ENCODE peak calls at places on chromosomes 6 and 20, in five cellular contexts. One of them, this sample, is unnamed.

GRCh38 chr6:105522626-105523322 is 119.9 kb upstream of the PREP start:
- DNase-seq in caudate nucleus: no peak
- DNase-seq in naive thymus-derived CD8-positive, alpha-beta T cell: no peak
- DNase-seq in astrocyte: peak
- DNase-seq in small intestine: no peak
- DNase-seq in this sample: no peak

GRCh38 chr6:121614115-121614514 is 178.7 kb downstream of the GJA1 start:
- DNase-seq in caudate nucleus: no peak
- DNase-seq in naive thymus-derived CD8-positive, alpha-beta T cell: no peak
- DNase-seq in astrocyte: no peak
- DNase-seq in small intestine: no peak
- DNase-seq in this sample: no peak

GRCh38 chr6:21468487-21468886 is 125.1 kb upstream of the SOX4 start:
- DNase-seq in caudate nucleus: no peak
- DNase-seq in naive thymus-derived CD8-positive, alpha-beta T cell: no peak
- DNase-seq in astrocyte: no peak
- DNase-seq in small intestine: no peak
- DNase-seq in this sample: no peak

GRCh38 chr6:73704260-73704659 is 8.3 kb downstream of the CD109 start:
- DNase-seq in caudate nucleus: no peak
- DNase-seq in naive thymus-derived CD8-positive, alpha-beta T cell: no peak
- DNase-seq in astrocyte: peak
- DNase-seq in small intestine: no peak
- DNase-seq in this sample: no peak

GRCh38 chr20:25547063-25547462 is 38.3 kb downstream of the NINL start:
- DNase-seq in caudate nucleus: no peak
- DNase-seq in naive thymus-derived CD8-positive, alpha-beta T cell: no peak
- DNase-seq in astrocyte: no peak
- DNase-seq in small intestine: no peak
- DNase-seq in this sample: no peak

GRCh38 chr6:125835221-125835744 is 44.5 kb downstream of the NCOA7 start:
- DNase-seq in caudate nucleus: no peak
- DNase-seq in naive thymus-derived CD8-positive, alpha-beta T cell: no peak
- DNase-seq in astrocyte: peak
- DNase-seq in small intestine: no peak
- DNase-seq in this sample: no peak

GRCh38 chr6:124854338-124854922 is 107.8 kb upstream of the RNF217 start:
- DNase-seq in caudate nucleus: no peak
- DNase-seq in naive thymus-derived CD8-positive, alpha-beta T cell: no peak
- DNase-seq in astrocyte: no peak
- DNase-seq in small intestine: no peak
- DNase-seq in this sample: no peak

GRCh38 chr6:38284772-38285406 is 354.8 kb downstream of the BTBD9 start:
- DNase-seq in caudate nucleus: no peak
- DNase-seq in naive thymus-derived CD8-positive, alpha-beta T cell: no peak
- DNase-seq in astrocyte: no peak
- DNase-seq in small intestine: peak
- DNase-seq in this sample: no peak

GRCh38 chr6:52420668-52421358 is 671 bp downstream of the EFHC1 start:
- DNase-seq in caudate nucleus: no peak
- DNase-seq in naive thymus-derived CD8-positive, alpha-beta T cell: no peak
- DNase-seq in astrocyte: peak
- DNase-seq in small intestine: peak
- DNase-seq in this sample: no peak